ENCODE peak calls at places on chromosome 18, in seven cellular contexts. G is cardiac muscle cell, A is lower leg skin, T is WERI-Rb-1, S is left lung, C is epithelial cell of esophagus, X is uterus. D is an unnamed sample.

GRCh38 chr18:42707080-42707479 is 408.4 kb downstream of the RIT2 start:
- DNase-seq in T (no peak), S (no peak), C (no peak), X (no peak), A (no peak), G (no peak), D (no peak)

GRCh38 chr18:59921384-59921891 is 21.6 kb downstream of the PMAIP1 start:
- DNase-seq in X (no peak), G (no peak), S (no peak), T (no peak), C (no peak), A (no peak), D (no peak)

GRCh38 chr18:60554961-60555360 is 182.4 kb upstream of the MC4R start:
- DNase-seq in A (no peak), S (no peak), T (peak), G (no peak), C (no peak), X (no peak), D (no peak)

GRCh38 chr18:8559612-8560011 is 49.6 kb upstream of the RAB12 start:
- DNase-seq in A (no peak), S (no peak), C (peak), X (no peak), T (no peak), G (no peak), D (no peak)

GRCh38 chr18:6561029-6561861 is 146.5 kb upstream of the L3MBTL4 start:
- DNase-seq in G (peak), C (no peak), A (peak), S (no peak), X (peak), T (peak), D (no peak)

GRCh38 chr18:39345321-39345720 is 1779.7 kb upstream of the CELF4 start:
- DNase-seq in G (no peak), S (no peak), X (no peak), T (no peak), C (no peak), A (no peak), D (no peak)

GRCh38 chr18:31197676-31198075 is 35.0 kb upstream of the DSC1 start:
- DNase-seq in T (no peak), X (no peak), G (no peak), A (no peak), S (no peak), C (peak), D (no peak)

GRCh38 chr18:7878265-7879173 is 311.4 kb downstream of the PTPRM start:
- DNase-seq in X (no peak), G (no peak), S (no peak), A (no peak), C (peak), T (no peak), D (no peak)

GRCh38 chr18:3342628-3343027 is 80.7 kb downstream of the MYL12B start:
- DNase-seq in A (no peak), S (no peak), X (no peak), C (no peak), G (no peak), T (no peak), D (no peak)

GRCh38 chr18:28571929-28572328 is 395.0 kb upstream of the CDH2 start:
- DNase-seq in C (peak), T (no peak), S (no peak), G (no peak), A (no peak), X (no peak), D (no peak)

GRCh38 chr18:67776929-67777328 is 260.4 kb upstream of the DSEL start:
- DNase-seq in C (peak), X (no peak), A (no peak), G (peak), S (no peak), T (no peak), D (no peak)

GRCh38 chr18:7953085-7953958 is 386.2 kb downstream of the PTPRM start:
- DNase-seq in X (no peak), C (no peak), G (no peak), A (no peak), T (no peak), S (no peak), D (no peak)

DNA sequence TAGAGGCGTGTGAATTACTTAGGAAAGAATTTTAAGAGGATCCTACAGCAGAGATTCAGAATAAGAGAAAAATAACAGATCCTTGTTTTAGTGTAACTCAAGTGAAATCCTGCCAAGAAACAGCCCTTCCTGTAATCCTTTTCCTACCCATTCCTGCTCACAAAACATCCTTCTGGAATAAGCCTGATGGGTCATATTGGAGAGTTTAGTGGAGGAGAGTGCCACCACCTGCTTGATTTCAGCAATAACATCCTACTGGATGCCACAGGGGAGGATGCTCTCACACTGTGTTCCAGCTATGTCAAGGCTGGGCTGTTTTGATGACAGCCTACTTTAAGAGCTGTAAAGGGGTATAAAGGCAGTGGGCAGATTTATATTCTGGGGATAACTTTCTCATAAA is 54.8 kb upstream of the CCDC178 start:
- DNase-seq in A (no peak), G (peak), C (peak), S (no peak), X (no peak), T (peak), D (no peak)
- TF ChIP-seq CTCF in A (no peak), G (peak), C (peak), S (peak), X (no peak), T (peak), D (no peak)

GRCh38 chr18:70578480-70578879 is 289.6 kb downstream of the SOCS6 start:
- DNase-seq in G (no peak), X (no peak), C (no peak), A (no peak), S (no peak), T (no peak), D (no peak)
- TF ChIP-seq CTCF in G (no peak), X (no peak), C (no peak), A (no peak), S (no peak), T (peak), D (no peak)

GRCh38 chr18:46516555-46516954 is 140.5 kb downstream of the LOXHD1 start:
- DNase-seq in A (no peak), T (no peak), G (no peak), S (no peak), X (no peak), C (no peak), D (no peak)

GRCh38 chr18:46519870-46520269 is 137.2 kb downstream of the LOXHD1 start:
- DNase-seq in S (no peak), G (no peak), A (no peak), X (no peak), C (no peak), T (peak), D (no peak)

DNA sequence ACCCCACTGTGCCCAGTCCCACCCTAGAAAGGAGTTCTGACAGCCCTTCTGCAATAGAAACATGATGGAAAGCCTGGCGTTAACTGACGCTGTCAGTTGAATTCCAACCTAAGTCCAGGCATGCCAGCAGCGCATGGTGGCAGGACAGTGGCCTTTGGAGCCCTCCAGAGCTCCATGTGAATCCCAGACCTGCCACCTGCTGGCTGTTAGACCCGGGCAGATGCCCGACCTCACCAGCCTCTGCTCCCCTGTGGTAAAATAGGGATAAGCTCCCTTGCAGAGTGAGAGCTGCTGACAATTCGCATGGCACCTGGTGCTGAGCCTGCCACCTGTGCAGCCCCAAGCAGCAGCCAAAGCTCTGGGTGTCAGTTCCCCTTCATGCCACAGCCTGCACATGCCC is 138.6 kb downstream of the LOXHD1 start:
- DNase-seq in G (no peak), S (no peak), C (peak), T (peak), X (no peak), A (no peak), D (no peak)
- TF ChIP-seq CTCF in G (no peak), S (no peak), C (peak), T (peak), X (no peak), A (no peak), D (no peak)

GRCh38 chr18:38241216-38241615 is 675.6 kb upstream of the CELF4 start:
- DNase-seq in T (no peak), A (no peak), X (no peak), G (no peak), S (no peak), C (peak), D (no peak)
- TF ChIP-seq CTCF in T (no peak), A (no peak), X (no peak), G (no peak), S (no peak), C (no peak), D (no peak)

GRCh38 chr18:75489493-75490190 is 62.1 kb upstream of the SMIM21 start:
- DNase-seq in X (peak), C (peak), G (peak), T (no peak), A (peak), S (no peak), D (no peak)
- TF ChIP-seq CTCF in X (no peak), C (no peak), G (no peak), T (no peak), A (no peak), S (no peak), D (no peak)

GRCh38 chr18:48974304-48975220 is 23.8 kb upstream of the SMAD7 start:
- DNase-seq in A (no peak), G (no peak), C (no peak), S (no peak), T (peak), X (no peak), D (no peak)
- TF ChIP-seq CTCF in A (no peak), G (no peak), C (no peak), S (no peak), T (peak), X (no peak), D (no peak)

GRCh38 chr18:11970466-11971220 is 10.7 kb upstream of the IMPA2 start:
- DNase-seq in G (peak), A (no peak), T (no peak), S (peak), X (no peak), C (no peak), D (no peak)
- TF ChIP-seq CTCF in G (peak), A (no peak), T (no peak), S (no peak), X (no peak), C (no peak), D (no peak)

GRCh38 chr18:73774836-73775509 is 372.7 kb downstream of the FBXO15 start:
- DNase-seq in G (no peak), T (no peak), C (peak), X (no peak), S (peak), A (peak), D (no peak)
- TF ChIP-seq CTCF in G (no peak), T (no peak), C (peak), X (no peak), S (no peak), A (no peak), D (no peak)

DNA sequence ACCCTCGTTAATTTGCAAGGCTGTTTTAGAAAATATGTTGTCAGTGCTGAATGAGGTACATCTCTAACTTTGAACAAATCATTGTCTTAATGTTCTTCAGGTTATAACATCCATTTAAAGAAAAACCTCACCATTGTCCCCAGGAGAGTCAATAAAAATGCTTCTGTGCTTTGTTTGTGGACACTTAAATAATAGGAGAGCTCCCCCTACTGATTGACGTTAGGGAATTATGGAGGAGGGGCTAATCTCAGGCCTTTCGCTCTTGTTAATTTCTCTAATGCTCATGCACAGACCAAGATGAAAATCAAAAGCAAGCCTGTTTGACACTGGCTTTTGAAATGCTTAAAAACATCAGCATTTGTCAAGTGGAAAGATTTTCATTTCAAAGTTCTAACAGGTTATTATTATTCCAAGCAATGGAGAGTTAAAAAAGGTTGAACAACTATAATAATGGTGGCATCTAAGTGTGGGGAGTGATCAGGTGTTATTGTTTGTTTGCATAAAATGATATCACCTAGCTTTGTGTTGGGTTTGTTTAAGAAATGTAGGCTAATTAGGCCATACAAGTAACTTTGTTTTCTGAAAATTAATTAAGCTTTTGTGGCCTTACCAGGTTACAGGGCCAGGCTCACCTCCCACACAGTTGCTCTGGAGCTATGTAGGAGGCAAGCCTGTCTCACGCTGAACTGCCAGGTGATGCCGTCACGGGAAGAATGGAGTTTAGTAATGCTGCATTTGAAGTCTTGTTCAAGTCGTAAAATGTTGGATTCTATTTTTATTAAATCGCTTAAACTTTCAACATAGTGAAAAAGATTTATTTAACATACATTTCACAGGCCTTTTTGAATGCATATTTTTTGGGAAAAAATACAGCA is 51.7 kb upstream of the SMIM21 start:
- DNase-seq in A (no peak), S (no peak), T (peak), G (peak), X (no peak), C (peak), D (no peak)
- TF ChIP-seq CTCF in A (no peak), S (peak), T (peak), G (peak), X (peak), C (peak), D (no peak)

GRCh38 chr18:57859314-57859713 is 56.2 kb upstream of the ATP8B1 start:
- DNase-seq in S (no peak), C (peak), X (no peak), A (no peak), G (peak), T (peak), D (no peak)
- TF ChIP-seq CTCF in S (peak), C (peak), X (no peak), A (no peak), G (peak), T (peak), D (no peak)

D was measured in omental fat pad.